ENCODE peak calls at places on chromosome 7, in six cellular contexts. One of them, this sample, is unnamed.

GRCh38 chr7:44581426-44581906 is 565 bp downstream of the TMED4 start:
- DNase-seq in germinal center: peak
- DNase-seq in AG08395: no peak
- DNase-seq in neural progenitor cell: no peak
- DNase-seq in naive B cell: no peak
- DNase-seq in renal cortical epithelial cell: peak
- DNase-seq in this sample: peak

GRCh38 chr7:96308950-96309263 is 13.0 kb downstream of the SLC25A13 start:
- DNase-seq in naive B cell: no peak
- DNase-seq in renal cortical epithelial cell: no peak
- DNase-seq in germinal center: no peak
- DNase-seq in AG08395: no peak
- DNase-seq in neural progenitor cell: no peak
- DNase-seq in this sample: no peak

GRCh38 chr7:116526897-116527296 is 2.1 kb downstream of the CAV1 start:
- DNase-seq in naive B cell: no peak
- DNase-seq in neural progenitor cell: no peak
- DNase-seq in germinal center: no peak
- DNase-seq in AG08395: no peak
- DNase-seq in renal cortical epithelial cell: peak
- DNase-seq in this sample: peak

GRCh38 chr7:155584763-155585531 is 38.6 kb upstream of the CNPY1 start:
- DNase-seq in naive B cell: no peak
- DNase-seq in renal cortical epithelial cell: no peak
- DNase-seq in AG08395: peak
- DNase-seq in neural progenitor cell: no peak
- DNase-seq in germinal center: no peak
- DNase-seq in this sample: peak

GRCh38 chr7:46352335-46352954 is 431.4 kb upstream of the IGFBP3 start:
- DNase-seq in germinal center: no peak
- DNase-seq in neural progenitor cell: peak
- DNase-seq in AG08395: peak
- DNase-seq in naive B cell: no peak
- DNase-seq in renal cortical epithelial cell: peak
- DNase-seq in this sample: peak

GRCh38 chr7:130553398-130554029 is 61.6 kb downstream of the MEST start:
- DNase-seq in renal cortical epithelial cell: no peak
- DNase-seq in AG08395: no peak
- DNase-seq in neural progenitor cell: no peak
- DNase-seq in naive B cell: no peak
- DNase-seq in germinal center: no peak
- DNase-seq in this sample: no peak

GRCh38 chr7:100088621-100089457 is at the start of gene COPS6:
- DNase-seq in germinal center: peak
- DNase-seq in AG08395: peak
- DNase-seq in naive B cell: peak
- DNase-seq in renal cortical epithelial cell: no peak
- DNase-seq in neural progenitor cell: peak
- DNase-seq in this sample: peak

GRCh38 chr7:39567294-39567693 is 1.1 kb downstream of the YAE1 start:
- DNase-seq in germinal center: no peak
- DNase-seq in naive B cell: no peak
- DNase-seq in renal cortical epithelial cell: no peak
- DNase-seq in AG08395: peak
- DNase-seq in neural progenitor cell: no peak
- DNase-seq in this sample: no peak

GRCh38 chr7:141585592-141586510 is 34.6 kb downstream of the AGK start:
- DNase-seq in neural progenitor cell: no peak
- DNase-seq in naive B cell: no peak
- DNase-seq in renal cortical epithelial cell: peak
- DNase-seq in germinal center: no peak
- DNase-seq in AG08395: peak
- DNase-seq in this sample: peak

GRCh38 chr7:91372323-91372722 is 108.1 kb downstream of the FZD1 start:
- DNase-seq in naive B cell: no peak
- DNase-seq in neural progenitor cell: peak
- DNase-seq in renal cortical epithelial cell: no peak
- DNase-seq in germinal center: no peak
- DNase-seq in AG08395: no peak
- DNase-seq in this sample: no peak

GRCh38 chr7:140672382-140673062 is at the start of gene ADCK2:
- DNase-seq in renal cortical epithelial cell: no peak
- DNase-seq in naive B cell: peak
- DNase-seq in germinal center: peak
- DNase-seq in neural progenitor cell: peak
- DNase-seq in AG08395: peak
- DNase-seq in this sample: peak

This sample was measured in kidney tubule cell.